ENCODE peak calls at places on chromosomes 13 and 19, in seven cellular contexts. W is endodermal cell, M is ovary, A is body of pancreas, B is T-helper 1 cell, T is non-pigmented ciliary epithelial cell, X is KG1. P is an unnamed sample.

GRCh38 chr13:20370815-20371421 is 138.8 kb upstream of the GJB6 start:
- DNase-seq in X (no peak), B (no peak), A (no peak), T (no peak), M (no peak), W (no peak), P (no peak)

GRCh38 chr19:34838248-34838647 is 65.2 kb upstream of the ZNF599 start:
- DNase-seq in M (no peak), T (no peak), B (no peak), A (no peak), W (no peak), X (no peak), P (no peak)

GRCh38 chr19:2173841-2174577 is 10.3 kb downstream of the DOT1L start:
- DNase-seq in X (no peak), W (no peak), A (no peak), M (no peak), B (no peak), T (no peak), P (no peak)

GRCh38 chr13:109669234-109669612 is 117.2 kb downstream of the IRS2 start:
- DNase-seq in W (no peak), M (no peak), X (no peak), B (no peak), A (no peak), T (no peak), P (no peak)

GRCh38 chr19:17406039-17406886 is 833 bp upstream of the BST2 start:
- DNase-seq in B (no peak), X (peak), W (no peak), A (no peak), T (peak), M (no peak), P (no peak)

GRCh38 chr13:25692156-25692555 is 320.4 kb downstream of the ATP8A2 start:
- DNase-seq in A (no peak), T (no peak), M (no peak), W (peak), B (no peak), X (no peak), P (no peak)

GRCh38 chr13:26988059-26988769 is 183.4 kb downstream of the USP12 start:
- DNase-seq in A (peak), B (no peak), T (no peak), W (no peak), X (no peak), M (no peak), P (no peak)

GRCh38 chr19:38974599-38975213 is 836 bp downstream of the FBXO17 start:
- DNase-seq in B (no peak), A (no peak), W (no peak), X (no peak), T (no peak), M (no peak), P (no peak)

GRCh38 chr13:113941571-113942191 is 32.2 kb downstream of the C13orf46 start:
- DNase-seq in X (no peak), W (no peak), B (no peak), T (no peak), A (peak), M (no peak), P (no peak)

GRCh38 chr13:79710376-79710775 is 229.4 kb downstream of the NDFIP2 start:
- DNase-seq in B (no peak), T (peak), M (no peak), A (no peak), X (no peak), W (no peak), P (peak)

GRCh38 chr13:27712421-27712820 is 79.9 kb upstream of the GSX1 start:
- DNase-seq in X (no peak), T (no peak), M (no peak), B (no peak), A (peak), W (no peak), P (no peak)

GRCh38 chr13:96771501-96772367 is 222.5 kb downstream of the OXGR1 start:
- DNase-seq in B (no peak), T (no peak), M (no peak), A (no peak), W (no peak), X (no peak), P (no peak)

GRCh38 chr19:13195678-13196077 is 45.5 kb downstream of the IER2 start:
- DNase-seq in A (peak), W (peak), M (no peak), B (peak), T (no peak), X (no peak), P (no peak)

GRCh38 chr13:81874253-81874652 is 1533.3 kb upstream of the SPRY2 start:
- DNase-seq in W (no peak), B (no peak), T (no peak), M (no peak), A (no peak), X (no peak), P (no peak)

GRCh38 chr13:93227906-93228801 is 1.5 kb downstream of the GPC6 start:
- DNase-seq in X (peak), W (peak), A (peak), T (no peak), B (no peak), M (peak), P (peak)

GRCh38 chr13:108663710-108664109 is 34.3 kb downstream of the MYO16 start:
- DNase-seq in M (no peak), T (no peak), X (no peak), B (no peak), A (no peak), W (no peak), P (no peak)

GRCh38 chr19:46697142-46697960 is 19.6 kb downstream of the PRKD2 start:
- DNase-seq in W (peak), X (no peak), B (no peak), A (peak), M (peak), T (no peak), P (peak)

GRCh38 chr19:5967994-5968430 is 9.9 kb downstream of the RANBP3 start:
- DNase-seq in W (peak), A (peak), T (no peak), B (peak), M (peak), X (no peak), P (peak)

GRCh38 chr13:112825071-112825470 is 135.2 kb downstream of the ATP11A start:
- DNase-seq in M (no peak), T (no peak), B (no peak), X (no peak), A (no peak), W (no peak), P (no peak)

GRCh38 chr13:109256866-109257760 is 529.3 kb downstream of the IRS2 start:
- DNase-seq in M (no peak), B (no peak), X (no peak), W (no peak), A (peak), T (peak), P (peak)

GRCh38 chr13:97275265-97275664 is 53.1 kb downstream of the MBNL2 start:
- DNase-seq in M (no peak), B (no peak), T (peak), A (no peak), W (no peak), X (no peak), P (no peak)

GRCh38 chr19:31548941-31549340 is 199.7 kb upstream of the TSHZ3 start:
- DNase-seq in A (peak), X (no peak), W (peak), B (no peak), T (peak), M (no peak), P (no peak)

GRCh38 chr13:29435125-29435911 is 160.2 kb downstream of the SLC7A1 start:
- DNase-seq in T (peak), X (no peak), A (no peak), W (no peak), M (peak), B (no peak), P (no peak)

GRCh38 chr13:113964251-113964995 is 9.5 kb downstream of the C13orf46 start:
- DNase-seq in A (peak), T (no peak), W (no peak), B (no peak), M (no peak), X (no peak), P (no peak)